ENCODE peak calls at places on chromosomes 16 and 17, in seven cellular contexts. J is fibroblast of mammary gland; W is stimulated activated CD4-positive, alpha-beta T cell treated with anti-CD3 and anti-CD28 coated beads, Interleukin-2, amount 100 ng/mL, for 24 hours; E is activated T-cell treated with anti-CD3 and anti-CD28 coated beads for 1 hour; G is psoas muscle; Y is colonic mucosa; R is MG63. L is an unnamed sample.

GRCh38 chr17:75496005-75496404 is 19.3 kb downstream of the CASKIN2 start:
- DNase-seq in J (no peak), W (no peak), E (no peak), G (no peak), Y (no peak), R (no peak), L (no peak)

GRCh38 chr16:13742929-13743328 is 177.0 kb upstream of the ERCC4 start:
- DNase-seq in J (no peak), W (no peak), E (no peak), G (no peak), Y (no peak), R (no peak), L (no peak)

GRCh38 chr17:7355053-7355452 is at the start of gene TMEM95:
- DNase-seq in J (no peak), W (no peak), E (no peak), G (no peak), Y (peak), R (no peak), L (no peak)

GRCh38 chr16:11329080-11329491 is 16.2 kb upstream of the RMI2 start:
- DNase-seq in J (peak), W (no peak), E (no peak), G (no peak), Y (no peak), R (no peak), L (peak)

GRCh38 chr17:68763551-68763950 is 162.4 kb upstream of the FAM20A start:
- DNase-seq in J (peak), W (no peak), E (no peak), G (no peak), Y (no peak), R (no peak), L (peak)

GRCh38 chr17:44197980-44198720 is 1.5 kb downstream of the ATXN7L3 start:
- DNase-seq in J (peak), W (no peak), E (no peak), G (no peak), Y (peak), R (peak), L (no peak)

GRCh38 chr16:73976661-73977060 is 320.0 kb upstream of the PSMD7 start:
- DNase-seq in J (no peak), W (no peak), E (no peak), G (no peak), Y (no peak), R (no peak), L (no peak)

GRCh38 chr17:58046230-58047094 is 36.8 kb upstream of the DYNLL2 start:
- DNase-seq in J (no peak), W (no peak), E (no peak), G (no peak), Y (no peak), R (no peak), L (no peak)

GRCh38 chr16:89300311-89300975 is 82.9 kb downstream of the ZNF778 start:
- DNase-seq in J (peak), W (no peak), E (no peak), G (peak), Y (no peak), R (no peak), L (peak)

GRCh38 chr16:68760671-68761275 is 23.7 kb downstream of the CDH1 start:
- DNase-seq in J (peak), W (peak), E (no peak), G (no peak), Y (no peak), R (peak), L (peak)

GRCh38 chr16:56896244-56896643 is 31.2 kb downstream of the SLC12A3 start:
- DNase-seq in J (no peak), W (no peak), E (no peak), G (no peak), Y (no peak), R (no peak), L (no peak)

GRCh38 chr17:34207572-34207971 is 47.5 kb upstream of the CCL2 start:
- DNase-seq in J (peak), W (no peak), E (no peak), G (no peak), Y (no peak), R (no peak), L (no peak)

GRCh38 chr17:19410875-19411291 is at the start of gene RNF112:
- DNase-seq in J (peak), W (no peak), E (no peak), G (peak), Y (no peak), R (no peak), L (peak)

GRCh38 chr16:14018848-14019247 is 52.3 kb upstream of the MRTFB start:
- DNase-seq in J (no peak), W (no peak), E (no peak), G (no peak), Y (no peak), R (no peak), L (no peak)

GRCh38 chr17:4881761-4882555 is 17.4 kb upstream of the C17orf107 start:
- DNase-seq in J (peak), W (peak), E (peak), G (peak), Y (peak), R (no peak), L (peak)

GRCh38 chr16:66979011-66979717 is 9.2 kb upstream of the CES4A start:
- DNase-seq in J (no peak), W (no peak), E (no peak), G (peak), Y (no peak), R (peak), L (no peak)

GRCh38 chr16:75532791-75533190 is 3.1 kb downstream of the CHST5 start:
- DNase-seq in J (no peak), W (no peak), E (no peak), G (no peak), Y (no peak), R (no peak), L (no peak)

GRCh38 chr17:11644265-11645212 is 46.3 kb downstream of the DNAH9 start:
- DNase-seq in J (peak), W (peak), E (no peak), G (peak), Y (peak), R (peak), L (peak)

GRCh38 chr17:75588546-75589016 is 981 bp downstream of the MYO15B start:
- DNase-seq in J (no peak), W (no peak), E (peak), G (peak), Y (no peak), R (no peak), L (no peak)

GRCh38 chr16:8655184-8655717 is 19.2 kb upstream of the ABAT start:
- DNase-seq in J (peak), W (peak), E (no peak), G (no peak), Y (peak), R (no peak), L (peak)

GRCh38 chr17:11935734-11936406 is 61.4 kb downstream of the ZNF18 start:
- DNase-seq in J (peak), W (peak), E (no peak), G (peak), Y (peak), R (peak), L (no peak)

GRCh38 chr17:42405963-42406495 is 17.0 kb downstream of the CAVIN1 start:
- DNase-seq in J (peak), W (peak), E (peak), G (peak), Y (peak), R (peak), L (peak)

GRCh38 chr17:65987988-65988387 is 203.9 kb downstream of the CEP112 start:
- DNase-seq in J (peak), W (no peak), E (no peak), G (no peak), Y (peak), R (no peak), L (peak)

GRCh38 chr16:87127061-87127765 is 190.0 kb downstream of the C16orf95 start:
- DNase-seq in J (no peak), W (no peak), E (no peak), G (no peak), Y (no peak), R (no peak), L (no peak)

GRCh38 chr17:75827291-75828050 is 16.7 kb downstream of the UNC13D start:
- DNase-seq in J (peak), W (peak), E (peak), G (peak), Y (peak), R (peak), L (peak)